ENCODE peak calls at places on chromosome 15, in four cellular contexts. U is K562, D is HL-60, Y is GM12878. M is an unnamed sample.

GRCh38 chr15:83210619-83211018 is 3.0 kb upstream of the HDGFL3 start:
- DNase-seq in U (no peak), Y (no peak), D (no peak), M (no peak)

GRCh38 chr15:78680416-78681068 is 39.5 kb upstream of the CHRNB4 start:
- DNase-seq in U (no peak), D (no peak), Y (no peak), M (no peak)

GRCh38 chr15:76328962-76329361 is 7.6 kb upstream of the ISL2 start:
- DNase-seq in Y (no peak), U (no peak), D (no peak), M (no peak)

GRCh38 chr15:99474981-99475753 is 90.6 kb upstream of the MEF2A start:
- DNase-seq in Y (no peak), U (no peak), D (no peak), M (no peak)

GRCh38 chr15:90046846-90047481 is 45.8 kb downstream of the ZNF710 start:
- DNase-seq in Y (no peak), U (no peak), D (no peak), M (peak; percentile 47)

GRCh38 chr15:70063992-70064379 is 33.7 kb downstream of the TLE3 start:
- DNase-seq in D (no peak), Y (no peak), U (no peak), M (no peak)

GRCh38 chr15:39130556-39131379 is 450.1 kb upstream of the THBS1 start:
- DNase-seq in Y (no peak), D (no peak), U (no peak), M (no peak)

GRCh38 chr15:90885432-90886290 is 1.4 kb downstream of the FES start:
- DNase-seq in Y (no peak), U (peak; percentile 81), D (peak; percentile 82), M (peak; percentile 70)

GRCh38 chr15:90774731-90775521 is 57.8 kb downstream of the BLM start:
- DNase-seq in D (no peak), U (no peak), Y (no peak), M (no peak)

GRCh38 chr15:63623231-63623969 is 26.2 kb downstream of the FBXL22 start:
- DNase-seq in U (no peak), Y (no peak), D (no peak), M (no peak)

GRCh38 chr15:68213991-68214837 is 9.1 kb upstream of the CALML4 start:
- DNase-seq in Y (no peak), D (no peak), U (no peak), M (no peak)
- TF ChIP-seq SPI1 in Y (no peak), D (no peak), U (no peak), M (no peak)

DNA sequence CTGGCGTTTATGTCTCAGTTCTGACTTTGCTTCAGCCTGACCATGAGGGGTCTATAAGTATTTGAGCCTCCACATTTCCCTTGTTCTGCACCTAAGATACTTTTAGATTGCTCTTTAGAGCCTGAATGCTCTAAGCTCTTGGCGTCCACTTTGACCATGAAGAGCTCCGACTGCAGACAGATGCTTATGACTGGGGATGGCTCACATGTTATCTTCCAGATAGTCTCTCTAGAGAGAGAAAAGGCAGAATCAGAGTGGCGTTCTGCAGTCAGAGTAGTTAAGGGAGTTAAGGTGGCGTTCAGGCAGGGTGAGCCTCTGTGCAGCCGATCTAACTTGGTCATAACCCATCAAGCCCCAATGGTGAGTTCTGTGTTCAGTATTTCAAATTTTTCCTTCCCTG is 487.9 kb upstream of the NR2F2 start:
- DNase-seq in Y (no peak), D (no peak), U (no peak), M (no peak)
- TF ChIP-seq SPI1 in Y (no peak), D (no peak), U (no peak), M (no peak)

GRCh38 chr15:31347981-31348803 is 21.6 kb downstream of the KLF13 start:
- DNase-seq in U (no peak), D (no peak), Y (no peak), M (no peak)

GRCh38 chr15:31346367-31347066 is 19.9 kb downstream of the KLF13 start:
- DNase-seq in Y (no peak), U (no peak), D (no peak), M (no peak)

GRCh38 chr15:31345606-31346366 is 19.2 kb downstream of the KLF13 start:
- DNase-seq in Y (no peak), U (no peak), D (no peak), M (no peak)

GRCh38 chr15:31349233-31350141 is 22.9 kb downstream of the KLF13 start:
- DNase-seq in D (no peak), U (no peak), Y (no peak), M (no peak)

DNA sequence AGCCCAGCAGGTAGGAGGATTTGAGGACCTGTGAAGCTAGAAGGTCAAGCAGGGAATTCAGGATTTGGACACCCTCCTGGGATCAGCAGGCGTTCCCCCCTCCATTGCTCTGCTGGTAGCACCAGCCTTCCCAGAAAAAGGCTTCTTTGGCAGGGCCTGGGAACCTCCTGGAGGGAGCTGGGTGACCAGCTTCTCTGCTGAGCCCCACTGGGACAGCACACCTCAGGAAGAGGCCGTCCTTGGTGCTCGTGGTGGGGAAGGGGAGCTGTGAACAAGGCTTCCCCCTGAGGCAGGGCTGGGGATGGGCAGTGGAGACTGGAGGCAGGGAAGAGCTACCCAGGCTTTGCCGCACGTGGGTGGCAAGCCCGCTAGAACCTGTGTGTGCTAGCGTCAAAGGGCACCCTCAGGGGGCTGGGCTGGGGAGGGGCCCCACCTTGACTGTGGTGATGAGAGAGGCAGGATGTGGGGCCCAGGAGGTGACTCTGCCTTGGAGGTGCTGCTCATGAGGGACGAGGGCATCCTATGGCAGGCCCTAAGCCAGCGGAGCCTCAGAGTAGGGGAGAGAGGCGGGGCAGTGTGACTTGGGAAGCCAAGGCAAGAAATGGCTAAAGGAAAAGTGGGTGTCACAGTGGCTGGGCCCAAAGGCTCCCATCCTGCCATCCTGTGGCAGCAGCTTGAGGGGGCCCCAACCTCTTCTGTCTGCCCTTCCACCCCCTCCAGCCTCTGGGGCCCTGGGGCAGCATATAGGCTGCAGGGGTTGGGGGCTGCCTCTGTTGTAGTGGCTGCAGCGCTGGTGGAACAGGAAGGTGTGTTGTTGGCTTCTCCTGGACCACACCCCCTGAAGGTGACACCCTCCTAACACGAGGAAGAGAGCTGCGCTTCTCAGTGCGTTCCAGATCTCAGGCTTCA is 20.7 kb downstream of the KLF13 start:
- DNase-seq in Y (no peak), U (no peak), D (no peak), M (no peak)
- TF ChIP-seq SPI1 in Y (no peak), U (no peak), D (no peak), M (no peak)

DNA sequence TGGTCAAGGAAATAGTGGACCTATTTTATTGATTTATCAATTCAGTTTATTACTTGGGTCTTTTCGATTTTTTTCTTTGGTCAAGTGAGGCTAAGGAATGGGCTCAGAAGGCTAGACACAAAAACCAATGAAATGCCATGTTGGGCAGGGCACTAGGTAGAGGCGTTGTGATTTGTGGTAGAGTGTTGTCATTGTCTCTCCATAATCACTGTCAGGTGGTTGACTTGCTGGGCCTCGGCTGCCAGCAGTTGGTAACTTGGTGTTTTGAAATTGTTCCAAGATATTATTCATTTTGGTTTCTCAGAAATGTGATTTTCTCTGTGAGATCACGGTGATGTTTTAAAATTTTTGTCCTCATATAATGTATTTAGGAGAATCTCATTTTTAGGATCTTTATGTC is 173.6 kb downstream of the KLHL25 start:
- DNase-seq in Y (no peak), U (no peak), D (no peak), M (no peak)
- TF ChIP-seq SPI1 in Y (no peak), U (no peak), D (no peak), M (no peak)

GRCh38 chr15:101675015-101675414 is 22.8 kb upstream of the TM2D3 start:
- DNase-seq in Y (no peak), D (no peak), U (no peak), M (no peak)
- TF ChIP-seq SPI1 in Y (no peak), D (no peak), U (no peak), M (no peak)